ENCODE peak calls at places on chromosomes 6 and 20, in seven cellular contexts. I is effector memory CD4-positive, alpha-beta T cell; R is body of pancreas; O is GDM1; C is NB4; J is endothelial cell; Z is prostate gland. Y is an unnamed sample.

GRCh38 chr6:404685-405423 is 13.3 kb downstream of the IRF4 start:
- DNase-seq in O (no peak), R (no peak), I (no peak), C (no peak), Z (no peak), J (no peak), Y (no peak)

GRCh38 chr6:107340881-107341280 is 118.5 kb downstream of the PDSS2 start:
- DNase-seq in R (no peak), J (no peak), I (no peak), C (no peak), Z (no peak), O (no peak), Y (no peak)

GRCh38 chr6:40342674-40343230 is 244.4 kb downstream of the LRFN2 start:
- DNase-seq in J (no peak), I (no peak), R (peak; percentile 55), C (no peak), Z (no peak), O (no peak), Y (no peak)

GRCh38 chr6:140380371-140381218 is 1006.1 kb upstream of the CITED2 start:
- DNase-seq in Z (no peak), C (peak; percentile 14), J (no peak), I (no peak), R (no peak), O (no peak), Y (peak; percentile 22)

GRCh38 chr6:89834884-89835792 is 5.5 kb downstream of the CASP8AP2 start:
- DNase-seq in O (no peak), R (no peak), C (no peak), Z (no peak), I (peak; percentile 8), J (no peak), Y (peak; percentile 56)

GRCh38 chr6:15770347-15771143 is 107.7 kb upstream of the DTNBP1 start:
- DNase-seq in C (peak; percentile 54), J (no peak), I (no peak), Z (no peak), R (no peak), O (no peak), Y (peak; percentile 16)

GRCh38 chr20:3901028-3901746 is 12.0 kb downstream of the PANK2 start:
- DNase-seq in Z (no peak), R (no peak), I (no peak), J (no peak), C (peak; percentile 58), O (no peak), Y (no peak)

GRCh38 chr6:13357551-13358075 is 29.3 kb upstream of the TBC1D7 start:
- DNase-seq in R (no peak), Z (no peak), C (no peak), O (no peak), I (no peak), J (no peak), Y (no peak)

GRCh38 chr6:42779521-42779920 is 2.3 kb upstream of the BICRAL start:
- DNase-seq in Z (no peak), J (no peak), C (no peak), O (no peak), R (no peak), I (no peak), Y (no peak)

GRCh38 chr6:39934060-39934757 is at the start of gene MOCS1:
- DNase-seq in I (no peak), R (peak; percentile 85), J (peak; percentile 74), C (no peak), Z (peak; percentile 59), O (no peak), Y (peak; percentile 77)

GRCh38 chr6:13423292-13423691 is 64.1 kb downstream of the GFOD1 start:
- DNase-seq in O (no peak), J (no peak), Z (no peak), C (no peak), I (no peak), R (no peak), Y (no peak)

GRCh38 chr20:44247676-44248419 is 740 bp downstream of the GDAP1L1 start:
- DNase-seq in C (peak; percentile 71), Z (no peak), J (peak; percentile 89), O (no peak), R (no peak), I (no peak), Y (peak; percentile 44)

GRCh38 chr20:53842301-53843099 is 227.9 kb downstream of the BCAS1 start:
- DNase-seq in Z (no peak), J (no peak), C (no peak), O (no peak), R (no peak), I (no peak), Y (no peak)

GRCh38 chr6:35049346-35049745 is 91.8 kb downstream of the TCP11 start:
- DNase-seq in C (no peak), I (no peak), O (no peak), J (no peak), R (no peak), Z (no peak), Y (no peak)

GRCh38 chr6:53647437-53648094 is 18.0 kb downstream of the KLHL31 start:
- DNase-seq in O (peak; percentile 37), J (no peak), R (peak; percentile 34), C (peak; percentile 65), I (no peak), Z (no peak), Y (no peak)

GRCh38 chr20:46814366-46815232 is 80.0 kb upstream of the EYA2 start:
- DNase-seq in Z (peak; percentile 29), O (no peak), I (no peak), C (no peak), R (no peak), J (no peak), Y (peak; percentile 85)

GRCh38 chr6:31826793-31827285 is 699 bp upstream of the HSPA1B start:
- DNase-seq in C (peak; percentile 86), Z (peak; percentile 94), O (peak; percentile 76), R (peak; percentile 92), I (no peak), J (peak; percentile 22), Y (peak; percentile 91)

GRCh38 chr6:135030532-135031178 is 24.0 kb downstream of the HBS1L start:
- DNase-seq in J (no peak), C (no peak), Z (no peak), I (no peak), O (no peak), R (no peak), Y (peak; percentile 11)

GRCh38 chr20:14921546-14921945 is 584.1 kb upstream of the FLRT3 start:
- DNase-seq in J (no peak), Z (no peak), I (no peak), C (no peak), O (no peak), R (no peak), Y (peak; percentile 53)

GRCh38 chr20:35821807-35822242 is 50.0 kb downstream of the PHF20 start:
- DNase-seq in J (no peak), R (no peak), C (no peak), I (no peak), Z (no peak), O (no peak), Y (peak; percentile 94)

GRCh38 chr6:165484178-165484889 is 174.9 kb upstream of the C6orf118 start:
- DNase-seq in J (no peak), Z (no peak), C (no peak), I (no peak), O (no peak), R (no peak), Y (no peak)

GRCh38 chr6:110048221-110048875 is 70.2 kb downstream of the GPR6 start:
- DNase-seq in I (no peak), R (no peak), C (no peak), O (no peak), Z (no peak), J (no peak), Y (peak; percentile 29)

GRCh38 chr6:165244524-165245247 is 64.7 kb downstream of the C6orf118 start:
- DNase-seq in R (no peak), Z (no peak), I (no peak), J (no peak), O (no peak), C (no peak), Y (no peak)

Y was measured in EH.